ENCODE peak calls at places on chromosomes 11 and 22, in eight cellular contexts. V, H, C, Q, N, Y, K and B are unnamed samples.

GRCh38 chr11:132007184-132007583 is 636.8 kb downstream of the NTM start:
- DNase-seq in V (no peak), H (no peak), C (no peak), Q (no peak), N (no peak), Y (no peak), K (no peak), B (no peak)

GRCh38 chr22:40070701-40071100 is 75.9 kb downstream of the FAM83F start:
- DNase-seq in V (no peak), H (no peak), C (no peak), Q (no peak), N (peak; percentile 24), Y (no peak), K (no peak), B (no peak)

GRCh38 chr22:41341990-41342389 is 39.8 kb upstream of the TEF start:
- DNase-seq in V (no peak), H (no peak), C (no peak), Q (no peak), N (no peak), Y (no peak), K (no peak), B (no peak)

GRCh38 chr22:49825436-49825835 is 2.2 kb downstream of the BRD1 start:
- DNase-seq in V (no peak), H (no peak), C (no peak), Q (no peak), N (no peak), Y (no peak), K (no peak), B (no peak)

GRCh38 chr11:34999453-34999852 is 83.0 kb downstream of the PDHX start:
- DNase-seq in V (no peak), H (no peak), C (no peak), Q (no peak), N (no peak), Y (no peak), K (no peak), B (no peak)

GRCh38 chr11:57427692-57428082 is 766 bp upstream of the SLC43A3 start:
- DNase-seq in V (peak; percentile 55), H (no peak), C (no peak), Q (no peak), N (peak; percentile 58), Y (no peak), K (no peak), B (no peak)

GRCh38 chr11:117440258-117440657 is 112.6 kb downstream of the CEP164 start:
- DNase-seq in V (no peak), H (no peak), C (peak; percentile 10), Q (no peak), N (no peak), Y (no peak), K (no peak), B (no peak)

GRCh38 chr11:33633251-33634003 is 67.2 kb downstream of the C11orf91 start:
- DNase-seq in V (no peak), H (no peak), C (no peak), Q (peak; percentile 56), N (no peak), Y (peak; percentile 80), K (peak; percentile 42), B (no peak)

GRCh38 chr11:17722000-17722643 is 2.8 kb downstream of the MYOD1 start:
- DNase-seq in V (no peak), H (no peak), C (no peak), Q (no peak), N (no peak), Y (peak; percentile 48), K (no peak), B (no peak)

GRCh38 chr22:40410272-40410671 is 39.9 kb downstream of the SGSM3 start:
- DNase-seq in V (no peak), H (no peak), C (no peak), Q (no peak), N (no peak), Y (no peak), K (no peak), B (no peak)

GRCh38 chr22:17597217-17597616 is 31.3 kb downstream of the ATP6V1E1 start:
- DNase-seq in V (no peak), H (no peak), C (no peak), Q (no peak), N (no peak), Y (no peak), K (no peak), B (no peak)

GRCh38 chr11:114348200-114349191 is 51.8 kb downstream of the C11orf71 start:
- DNase-seq in V (peak; percentile 33), H (no peak), C (no peak), Q (peak; percentile 28), N (peak; percentile 51), Y (no peak), K (peak; percentile 59), B (no peak)

GRCh38 chr22:31241200-31241599 is 29.1 kb downstream of the LIMK2 start:
- DNase-seq in V (no peak), H (no peak), C (no peak), Q (no peak), N (no peak), Y (no peak), K (no peak), B (no peak)

GRCh38 chr22:50560034-50560433 is 2.7 kb downstream of the SYCE3 start:
- DNase-seq in V (no peak), H (no peak), C (no peak), Q (no peak), N (no peak), Y (no peak), K (no peak), B (no peak)

GRCh38 chr22:31100762-31101525 is 6.4 kb downstream of the SELENOM start:
- DNase-seq in V (no peak), H (no peak), C (no peak), Q (no peak), N (no peak), Y (no peak), K (no peak), B (no peak)

GRCh38 chr11:63993100-63993499 is 6.9 kb downstream of the OTUB1 start:
- DNase-seq in V (no peak), H (no peak), C (no peak), Q (no peak), N (no peak), Y (no peak), K (no peak), B (no peak)

GRCh38 chr11:47915407-47916137 is 64.8 kb upstream of the PTPRJ start:
- DNase-seq in V (no peak), H (no peak), C (no peak), Q (no peak), N (no peak), Y (no peak), K (no peak), B (no peak)

GRCh38 chr22:32764330-32765116 is 37.0 kb upstream of the TIMP3 start:
- DNase-seq in V (no peak), H (no peak), C (no peak), Q (peak; percentile 26), N (peak; percentile 61), Y (no peak), K (peak; percentile 46), B (peak; percentile 70)

GRCh38 chr11:70270877-70271634 is 566 bp downstream of the PPFIA1 start:
- DNase-seq in V (peak; percentile 35), H (peak; percentile 54), C (peak; percentile 76), Q (no peak), N (peak; percentile 39), Y (peak; percentile 58), K (no peak), B (peak; percentile 17)

GRCh38 chr11:47607380-47607779 is 13.2 kb upstream of the C1QTNF4 start:
- DNase-seq in V (peak; percentile 39), H (no peak), C (no peak), Q (peak; percentile 47), N (peak; percentile 73), Y (no peak), K (peak; percentile 93), B (peak; percentile 76)

GRCh38 chr11:2791521-2792375 is 92.0 kb upstream of the KCNQ1OT1 start:
- DNase-seq in V (peak; percentile 10), H (peak; percentile 42), C (peak; percentile 68), Q (no peak), N (no peak), Y (no peak), K (no peak), B (no peak)

GRCh38 chr11:93895106-93895862 is 44.9 kb upstream of the VSTM5 start:
- DNase-seq in V (no peak), H (no peak), C (no peak), Q (no peak), N (peak; percentile 85), Y (no peak), K (peak; percentile 39), B (peak; percentile 79)

GRCh38 chr11:64121637-64122410 is 44.1 kb downstream of the MACROD1 start:
- DNase-seq in V (no peak), H (no peak), C (no peak), Q (peak; percentile 43), N (peak; percentile 64), Y (no peak), K (peak; percentile 6), B (peak; percentile 68)

GRCh38 chr11:128511712-128512111 is 75.6 kb downstream of the ETS1 start:
- DNase-seq in V (no peak), H (no peak), C (no peak), Q (no peak), N (no peak), Y (no peak), K (no peak), B (no peak)

GRCh38 chr22:19805821-19806212 is 45.2 kb downstream of the TBX1 start:
- DNase-seq in V (peak; percentile 5), H (no peak), C (no peak), Q (peak; percentile 12), N (no peak), Y (no peak), K (no peak), B (no peak)
- H3K4me3 ChIP-seq in V (no peak overlapping the region), H (no peak overlapping the region), C (no peak overlapping the region), Q (no peak overlapping the region), N (no peak overlapping the region), Y (no peak overlapping the region), K (no peak overlapping the region), B (no peak overlapping the region)

GRCh38 chr22:45867118-45867905 is 109.7 kb downstream of the WNT7B start:
- DNase-seq in V (no peak), H (no peak), C (peak; percentile 62), Q (no peak), N (no peak), Y (no peak), K (no peak), B (no peak)
- TF ChIP-seq CTCF in V (peak; percentile 27), H (no peak), C (no peak), Q (no peak), N (no peak), Y (no peak), K (peak; percentile 18), B (peak; percentile 41)

GRCh38 chr11:13931356-13931755 is 31.2 kb upstream of the SPON1 start:
- DNase-seq in V (no peak), H (no peak), C (no peak), Q (no peak), N (no peak), Y (no peak), K (no peak), B (no peak)
- H3K4me3 ChIP-seq in V (no peak overlapping the region), H (no peak overlapping the region), C (no peak overlapping the region), Q (no peak overlapping the region), N (no peak overlapping the region), Y (no peak overlapping the region), K (no peak overlapping the region), B (no peak overlapping the region)

DNA sequence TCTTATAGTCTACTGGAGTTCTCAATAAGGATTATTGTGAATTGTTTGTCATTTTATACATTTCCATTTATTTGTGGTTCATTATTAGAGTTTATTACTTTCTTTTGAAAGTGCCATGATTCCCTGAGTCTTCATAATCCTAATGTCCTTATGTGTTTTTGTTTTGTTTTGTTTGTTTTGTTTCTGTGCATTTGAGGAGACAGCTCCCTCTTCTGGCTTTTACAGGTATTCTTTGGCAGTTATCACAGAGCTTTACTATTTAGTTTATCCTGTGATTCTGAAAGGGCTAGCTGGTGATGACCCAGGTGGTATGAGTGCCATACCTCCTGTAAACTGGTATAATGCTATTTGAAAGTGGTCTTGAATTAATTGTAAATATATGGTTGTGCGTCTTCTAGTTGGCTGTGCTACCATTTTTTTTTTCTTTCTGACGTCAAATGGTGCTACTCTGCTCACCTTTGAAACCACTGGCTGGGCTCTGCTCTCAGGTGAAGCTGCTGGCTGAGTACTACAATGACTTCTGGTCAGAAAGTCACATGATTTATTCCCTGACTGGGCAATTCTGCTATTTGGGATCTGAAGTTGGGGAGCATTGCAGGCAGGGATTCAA is 751.2 kb downstream of the JRKL start:
- DNase-seq in V (no peak), H (no peak), C (no peak), Q (no peak), N (no peak), Y (no peak), K (no peak), B (no peak)
- TF ChIP-seq CTCF in V (peak; percentile 75), H (no peak), C (no peak), Q (peak; percentile 62), N (no peak), Y (no peak), K (no peak), B (no peak)